ENCODE peak calls at places on chromosomes 6 and 20, in ten cellular contexts. O is AG09319, B is gastrocnemius medialis, S is uterus, L is DMS153, V is SW480, Y is hippocampal formation, A is pancreas, H is Peyer's patch, D is hepatocyte. N is an unnamed sample.
A peak's percentile ranks its signal among the peaks of the same experiment; 100 is the strongest.

GRCh38 chr6:159107451-159108260 is 61.5 kb upstream of the FNDC1 start:
- DNase-seq in O (no peak), B (no peak), S (no peak), L (peak; percentile 31), V (no peak), Y (no peak), A (no peak), H (no peak), D (no peak), N (no peak)

GRCh38 chr6:90403489-90404381 is 107.1 kb upstream of the BACH2 start:
- DNase-seq in O (no peak), B (peak; percentile 55), S (peak; percentile 30), L (no peak), V (peak; percentile 46), Y (no peak), A (no peak), H (no peak), D (peak; percentile 68), N (no peak)

GRCh38 chr6:151060096-151060741 is 179.5 kb upstream of the AKAP12 start:
- DNase-seq in O (peak; percentile 29), B (no peak), S (peak; percentile 53), L (no peak), V (peak; percentile 89), Y (no peak), A (no peak), H (no peak), D (peak; percentile 57), N (no peak)

GRCh38 chr6:45625191-45625664 is 247.5 kb upstream of the SUPT3H start:
- DNase-seq in O (no peak), B (no peak), S (no peak), L (no peak), V (no peak), Y (no peak), A (no peak), H (no peak), D (no peak), N (no peak)

GRCh38 chr6:12262236-12263061 is 27.7 kb upstream of the EDN1 start:
- DNase-seq in O (no peak), B (no peak), S (no peak), L (no peak), V (no peak), Y (no peak), A (no peak), H (peak; percentile 78), D (peak; percentile 56), N (no peak)

GRCh38 chr20:58875541-58876134 is 23.1 kb downstream of the GNAS start:
- DNase-seq in O (no peak), B (no peak), S (no peak), L (no peak), V (no peak), Y (no peak), A (no peak), H (no peak), D (no peak), N (no peak)

GRCh38 chr6:167130712-167131684 is 8.1 kb downstream of the CCR6 start:
- DNase-seq in O (no peak), B (no peak), S (no peak), L (peak; percentile 52), V (peak; percentile 49), Y (no peak), A (no peak), H (no peak), D (no peak), N (no peak)

GRCh38 chr6:16681260-16681873 is 79.9 kb downstream of the ATXN1 start:
- DNase-seq in O (peak; percentile 59), B (peak; percentile 77), S (no peak), L (no peak), V (peak; percentile 95), Y (no peak), A (no peak), H (no peak), D (peak; percentile 54), N (no peak)

GRCh38 chr6:43890197-43891062 is 120.4 kb downstream of the VEGFA start:
- DNase-seq in O (no peak), B (no peak), S (no peak), L (no peak), V (no peak), Y (no peak), A (peak; percentile 38), H (no peak), D (no peak), N (no peak)

GRCh38 chr20:25623225-25623735 is 534 bp downstream of the NANP start:
- DNase-seq in O (no peak), B (peak; percentile 19), S (peak; percentile 29), L (no peak), V (peak; percentile 68), Y (peak; percentile 34), A (peak; percentile 70), H (no peak), D (peak; percentile 61), N (no peak)

GRCh38 chr6:88666906-88667305 is 296.5 kb downstream of the RNGTT start:
- DNase-seq in O (no peak), B (no peak), S (no peak), L (no peak), V (no peak), Y (no peak), A (no peak), H (no peak), D (no peak), N (no peak)

GRCh38 chr20:3483784-3484183 is 13.0 kb downstream of the ATRN start:
- DNase-seq in O (no peak), B (no peak), S (no peak), L (no peak), V (no peak), Y (no peak), A (no peak), H (no peak), D (no peak), N (no peak)